ENCODE peak calls at places on chromosomes 11 and 22, in eight cellular contexts. I is CD4-positive, alpha-beta memory T cell; J is LoVo; P is astrocyte; M is AML-193; N is NCI-H1092 treated with DMSO at 0.1 percent for 48 hours; E is stimulated activated CD8-positive, alpha-beta memory T cell treated with anti-CD3 and anti-CD28 coated beads, Interleukin-15, amount 100 ng/mL, for 1 hour; G is activated CD8-positive, alpha-beta memory T cell treated with anti-CD3 and anti-CD28 coated beads for 48 hours. S is an unnamed sample.

GRCh38 chr22:39010946-39011625 is 3.0 kb upstream of the APOBEC3C start:
- DNase-seq in I (no peak), J (no peak), P (no peak), M (no peak), N (no peak), E (no peak), G (no peak), S (no peak)

GRCh38 chr11:114883472-114883871 is 205.1 kb downstream of the NXPE2 start:
- DNase-seq in I (no peak), J (no peak), P (no peak), M (no peak), N (no peak), E (no peak), G (no peak), S (no peak)

GRCh38 chr11:121557348-121557747 is 104.6 kb upstream of the SORL1-AS1 start:
- DNase-seq in I (no peak), J (no peak), P (peak), M (peak), N (no peak), E (no peak), G (no peak), S (peak)

GRCh38 chr11:126515501-126515900 is 160.0 kb downstream of the ST3GAL4 start:
- DNase-seq in I (no peak), J (no peak), P (no peak), M (no peak), N (no peak), E (no peak), G (no peak), S (no peak)

GRCh38 chr11:100887659-100888058 is 200.6 kb downstream of the ARHGAP42 start:
- DNase-seq in I (no peak), J (no peak), P (no peak), M (no peak), N (no peak), E (no peak), G (no peak), S (no peak)

GRCh38 chr11:109425554-109425953 is 3.6 kb downstream of the C11orf87 start:
- DNase-seq in I (no peak), J (no peak), P (no peak), M (no peak), N (peak), E (no peak), G (no peak), S (peak)

GRCh38 chr11:65047581-65048422 is 6.8 kb downstream of the SAC3D1 start:
- DNase-seq in I (no peak), J (no peak), P (no peak), M (no peak), N (no peak), E (no peak), G (no peak), S (no peak)

GRCh38 chr11:43687120-43687791 is 6.7 kb downstream of the HSD17B12 start:
- DNase-seq in I (no peak), J (no peak), P (peak), M (no peak), N (no peak), E (no peak), G (no peak), S (no peak)

GRCh38 chr22:48389916-48390315 is 1437.8 kb downstream of the BRD1 start:
- DNase-seq in I (no peak), J (no peak), P (no peak), M (no peak), N (no peak), E (no peak), G (no peak), S (no peak)

GRCh38 chr11:45658292-45658991 is 7.0 kb downstream of the CHST1 start:
- DNase-seq in I (no peak), J (no peak), P (peak), M (no peak), N (no peak), E (no peak), G (no peak), S (peak)

GRCh38 chr22:30078320-30079311 is 1.6 kb upstream of the HORMAD2 start:
- DNase-seq in I (peak), J (no peak), P (no peak), M (no peak), N (no peak), E (no peak), G (no peak), S (peak)

GRCh38 chr11:36295926-36296325 is at the start of gene PRR5L:
- DNase-seq in I (no peak), J (no peak), P (no peak), M (no peak), N (no peak), E (no peak), G (no peak), S (no peak)

GRCh38 chr11:67564230-67564629 is 19.4 kb upstream of the GSTP1 start:
- DNase-seq in I (no peak), J (no peak), P (peak), M (no peak), N (no peak), E (no peak), G (no peak), S (no peak)

GRCh38 chr11:130166457-130166784 is 6.8 kb downstream of the ST14 start:
- DNase-seq in I (no peak), J (peak), P (peak), M (no peak), N (no peak), E (no peak), G (no peak), S (peak)

GRCh38 chr22:43852605-43853327 is 9.5 kb downstream of the SULT4A1 start:
- DNase-seq in I (no peak), J (no peak), P (no peak), M (no peak), N (no peak), E (no peak), G (no peak), S (no peak)

GRCh38 chr11:68168694-68169093 is 44.4 kb downstream of the KMT5B start:
- DNase-seq in I (no peak), J (no peak), P (no peak), M (no peak), N (no peak), E (no peak), G (no peak), S (no peak)